ENCODE peak calls at places on chromosome 7, in ten cellular contexts. One of them, this sample, is unnamed.

GRCh38 chr7:49669692-49670260 is 103.7 kb upstream of the VWC2 start:
- DNase-seq in fibroblast of pulmonary artery: no peak
- DNase-seq in A549: no peak
- DNase-seq in hepatocyte: no peak
- DNase-seq in HCT116: no peak
- DNase-seq in HL-60: no peak
- DNase-seq in psoas muscle: no peak
- DNase-seq in AG10803: no peak
- DNase-seq in right atrium auricular region: no peak
- DNase-seq in CD8-positive, alpha-beta T cell: no peak
- DNase-seq in this sample: no peak

GRCh38 chr7:107181172-107181571 is 12.4 kb downstream of the HBP1 start:
- DNase-seq in AG10803: no peak
- DNase-seq in psoas muscle: no peak
- DNase-seq in hepatocyte: no peak
- DNase-seq in HCT116: no peak
- DNase-seq in fibroblast of pulmonary artery: no peak
- DNase-seq in A549: no peak
- DNase-seq in right atrium auricular region: no peak
- DNase-seq in HL-60: no peak
- DNase-seq in CD8-positive, alpha-beta T cell: no peak
- DNase-seq in this sample: no peak

GRCh38 chr7:94253696-94254095 is 141.0 kb upstream of the COL1A2 start:
- DNase-seq in HL-60: no peak
- DNase-seq in AG10803: no peak
- DNase-seq in psoas muscle: no peak
- DNase-seq in right atrium auricular region: no peak
- DNase-seq in A549: no peak
- DNase-seq in hepatocyte: no peak
- DNase-seq in fibroblast of pulmonary artery: no peak
- DNase-seq in HCT116: no peak
- DNase-seq in CD8-positive, alpha-beta T cell: no peak
- DNase-seq in this sample: no peak

GRCh38 chr7:39415091-39415820 is 150.9 kb upstream of the YAE1 start:
- DNase-seq in CD8-positive, alpha-beta T cell: no peak
- DNase-seq in psoas muscle: no peak
- DNase-seq in HL-60: no peak
- DNase-seq in right atrium auricular region: no peak
- DNase-seq in AG10803: no peak
- DNase-seq in hepatocyte: no peak
- DNase-seq in HCT116: no peak
- DNase-seq in fibroblast of pulmonary artery: no peak
- DNase-seq in A549: no peak
- DNase-seq in this sample: no peak

GRCh38 chr7:83849135-83849534 is 200.2 kb upstream of the SEMA3E start:
- DNase-seq in AG10803: peak; percentile 53
- DNase-seq in psoas muscle: no peak
- DNase-seq in HL-60: no peak
- DNase-seq in A549: no peak
- DNase-seq in CD8-positive, alpha-beta T cell: no peak
- DNase-seq in right atrium auricular region: no peak
- DNase-seq in fibroblast of pulmonary artery: peak; percentile 27
- DNase-seq in HCT116: no peak
- DNase-seq in hepatocyte: peak; percentile 5
- DNase-seq in this sample: peak; percentile 74

GRCh38 chr7:79598351-79598750 is 144.9 kb upstream of the MAGI2 start:
- DNase-seq in A549: no peak
- DNase-seq in CD8-positive, alpha-beta T cell: no peak
- DNase-seq in HL-60: no peak
- DNase-seq in HCT116: no peak
- DNase-seq in fibroblast of pulmonary artery: no peak
- DNase-seq in right atrium auricular region: no peak
- DNase-seq in hepatocyte: no peak
- DNase-seq in psoas muscle: no peak
- DNase-seq in AG10803: no peak
- DNase-seq in this sample: no peak

GRCh38 chr7:104984591-104985258 is 29.3 kb upstream of the KMT2E start:
- DNase-seq in AG10803: no peak
- DNase-seq in HL-60: no peak
- DNase-seq in CD8-positive, alpha-beta T cell: no peak
- DNase-seq in fibroblast of pulmonary artery: no peak
- DNase-seq in hepatocyte: no peak
- DNase-seq in A549: no peak
- DNase-seq in right atrium auricular region: no peak
- DNase-seq in psoas muscle: no peak
- DNase-seq in HCT116: no peak
- DNase-seq in this sample: no peak

GRCh38 chr7:122217125-122217524 is 73.1 kb upstream of the AASS start:
- DNase-seq in CD8-positive, alpha-beta T cell: no peak
- DNase-seq in HL-60: no peak
- DNase-seq in psoas muscle: no peak
- DNase-seq in hepatocyte: no peak
- DNase-seq in HCT116: no peak
- DNase-seq in fibroblast of pulmonary artery: peak; percentile 35
- DNase-seq in right atrium auricular region: no peak
- DNase-seq in AG10803: peak; percentile 3
- DNase-seq in A549: no peak
- DNase-seq in this sample: peak; percentile 58

GRCh38 chr7:149773446-149774236 is at the start of gene ZNF467:
- DNase-seq in HCT116: no peak
- DNase-seq in fibroblast of pulmonary artery: peak; percentile 80
- DNase-seq in A549: no peak
- DNase-seq in hepatocyte: peak; percentile 75
- DNase-seq in right atrium auricular region: peak; percentile 64
- DNase-seq in AG10803: peak; percentile 3
- DNase-seq in HL-60: peak; percentile 41
- DNase-seq in CD8-positive, alpha-beta T cell: peak; percentile 68
- DNase-seq in psoas muscle: peak; percentile 77
- DNase-seq in this sample: no peak

GRCh38 chr7:21773326-21773725 is 172.4 kb downstream of the CDCA7L start:
- DNase-seq in A549: no peak
- DNase-seq in HL-60: no peak
- DNase-seq in AG10803: no peak
- DNase-seq in right atrium auricular region: no peak
- DNase-seq in fibroblast of pulmonary artery: no peak
- DNase-seq in hepatocyte: no peak
- DNase-seq in CD8-positive, alpha-beta T cell: no peak
- DNase-seq in psoas muscle: no peak
- DNase-seq in HCT116: no peak
- DNase-seq in this sample: no peak

GRCh38 chr7:159030490-159031134 is 114.1 kb downstream of the VIPR2 start:
- DNase-seq in hepatocyte: peak; percentile 83
- DNase-seq in AG10803: no peak
- DNase-seq in right atrium auricular region: peak; percentile 70
- DNase-seq in psoas muscle: peak; percentile 84
- DNase-seq in HL-60: peak; percentile 16
- DNase-seq in HCT116: peak; percentile 27
- DNase-seq in fibroblast of pulmonary artery: peak; percentile 15
- DNase-seq in A549: peak; percentile 83
- DNase-seq in CD8-positive, alpha-beta T cell: no peak
- DNase-seq in this sample: peak; percentile 15

GRCh38 chr7:12728192-12728538 is 40.7 kb downstream of the ARL4A start:
- DNase-seq in hepatocyte: no peak
- DNase-seq in HL-60: no peak
- DNase-seq in right atrium auricular region: no peak
- DNase-seq in HCT116: no peak
- DNase-seq in AG10803: no peak
- DNase-seq in psoas muscle: no peak
- DNase-seq in A549: no peak
- DNase-seq in CD8-positive, alpha-beta T cell: no peak
- DNase-seq in fibroblast of pulmonary artery: peak; percentile 93
- DNase-seq in this sample: no peak

GRCh38 chr7:128860158-128861073 is 2.2 kb upstream of the ATP6V1F start:
- DNase-seq in hepatocyte: no peak
- DNase-seq in AG10803: peak; percentile 83
- DNase-seq in A549: no peak
- DNase-seq in HCT116: no peak
- DNase-seq in right atrium auricular region: no peak
- DNase-seq in psoas muscle: peak; percentile 64
- DNase-seq in CD8-positive, alpha-beta T cell: no peak
- DNase-seq in HL-60: peak; percentile 21
- DNase-seq in fibroblast of pulmonary artery: peak; percentile 54
- DNase-seq in this sample: peak; percentile 84

GRCh38 chr7:74655785-74656420 is 1.6 kb upstream of the GTF2I start:
- DNase-seq in HCT116: no peak
- DNase-seq in HL-60: no peak
- DNase-seq in hepatocyte: no peak
- DNase-seq in fibroblast of pulmonary artery: no peak
- DNase-seq in A549: peak; percentile 36
- DNase-seq in psoas muscle: no peak
- DNase-seq in AG10803: no peak
- DNase-seq in right atrium auricular region: no peak
- DNase-seq in CD8-positive, alpha-beta T cell: no peak
- DNase-seq in this sample: no peak

GRCh38 chr7:108140674-108141073 is 10.5 kb upstream of the LAMB4 start:
- DNase-seq in CD8-positive, alpha-beta T cell: no peak
- DNase-seq in right atrium auricular region: no peak
- DNase-seq in fibroblast of pulmonary artery: no peak
- DNase-seq in psoas muscle: no peak
- DNase-seq in HL-60: no peak
- DNase-seq in AG10803: no peak
- DNase-seq in HCT116: no peak
- DNase-seq in A549: no peak
- DNase-seq in hepatocyte: no peak
- DNase-seq in this sample: no peak

GRCh38 chr7:134623193-134623592 is 23.5 kb upstream of the BPGM start:
- DNase-seq in A549: no peak
- DNase-seq in AG10803: no peak
- DNase-seq in CD8-positive, alpha-beta T cell: no peak
- DNase-seq in right atrium auricular region: no peak
- DNase-seq in hepatocyte: no peak
- DNase-seq in HCT116: no peak
- DNase-seq in psoas muscle: no peak
- DNase-seq in fibroblast of pulmonary artery: no peak
- DNase-seq in HL-60: no peak
- DNase-seq in this sample: no peak
- TF ChIP-seq CTCF in A549: no peak
- TF ChIP-seq CTCF in AG10803: no peak
- TF ChIP-seq CTCF in CD8-positive, alpha-beta T cell: no peak
- TF ChIP-seq CTCF in right atrium auricular region: no peak
- TF ChIP-seq CTCF in hepatocyte: no peak
- TF ChIP-seq CTCF in HCT116: no peak
- TF ChIP-seq CTCF in psoas muscle: no peak
- TF ChIP-seq CTCF in fibroblast of pulmonary artery: no peak
- TF ChIP-seq CTCF in HL-60: no peak
- TF ChIP-seq CTCF in this sample: no peak

GRCh38 chr7:127114739-127115265 is 137.9 kb downstream of the GRM8 start:
- DNase-seq in A549: no peak
- DNase-seq in psoas muscle: no peak
- DNase-seq in right atrium auricular region: no peak
- DNase-seq in HL-60: no peak
- DNase-seq in CD8-positive, alpha-beta T cell: no peak
- DNase-seq in hepatocyte: no peak
- DNase-seq in fibroblast of pulmonary artery: no peak
- DNase-seq in HCT116: no peak
- DNase-seq in AG10803: no peak
- DNase-seq in this sample: no peak
- H3K4me3 ChIP-seq in A549: no peak overlapping the region
- H3K4me3 ChIP-seq in psoas muscle: no peak overlapping the region
- H3K4me3 ChIP-seq in right atrium auricular region: no peak overlapping the region
- H3K4me3 ChIP-seq in HL-60: no peak overlapping the region
- H3K4me3 ChIP-seq in CD8-positive, alpha-beta T cell: no peak overlapping the region
- H3K4me3 ChIP-seq in hepatocyte: no peak overlapping the region
- H3K4me3 ChIP-seq in fibroblast of pulmonary artery: no peak overlapping the region
- H3K4me3 ChIP-seq in HCT116: no peak overlapping the region
- H3K4me3 ChIP-seq in AG10803: no peak overlapping the region
- H3K4me3 ChIP-seq in this sample: no peak overlapping the region

GRCh38 chr7:152959610-152960009 is 200.1 kb downstream of the ACTR3B start:
- DNase-seq in CD8-positive, alpha-beta T cell: no peak
- DNase-seq in right atrium auricular region: no peak
- DNase-seq in HL-60: no peak
- DNase-seq in hepatocyte: no peak
- DNase-seq in psoas muscle: no peak
- DNase-seq in fibroblast of pulmonary artery: no peak
- DNase-seq in AG10803: no peak
- DNase-seq in HCT116: no peak
- DNase-seq in A549: no peak
- DNase-seq in this sample: no peak
- TF ChIP-seq CTCF in CD8-positive, alpha-beta T cell: no peak
- TF ChIP-seq CTCF in right atrium auricular region: no peak
- TF ChIP-seq CTCF in HL-60: no peak
- TF ChIP-seq CTCF in hepatocyte: no peak
- TF ChIP-seq CTCF in psoas muscle: no peak
- TF ChIP-seq CTCF in fibroblast of pulmonary artery: no peak
- TF ChIP-seq CTCF in AG10803: no peak
- TF ChIP-seq CTCF in HCT116: no peak
- TF ChIP-seq CTCF in A549: no peak
- TF ChIP-seq CTCF in this sample: no peak

DNA sequence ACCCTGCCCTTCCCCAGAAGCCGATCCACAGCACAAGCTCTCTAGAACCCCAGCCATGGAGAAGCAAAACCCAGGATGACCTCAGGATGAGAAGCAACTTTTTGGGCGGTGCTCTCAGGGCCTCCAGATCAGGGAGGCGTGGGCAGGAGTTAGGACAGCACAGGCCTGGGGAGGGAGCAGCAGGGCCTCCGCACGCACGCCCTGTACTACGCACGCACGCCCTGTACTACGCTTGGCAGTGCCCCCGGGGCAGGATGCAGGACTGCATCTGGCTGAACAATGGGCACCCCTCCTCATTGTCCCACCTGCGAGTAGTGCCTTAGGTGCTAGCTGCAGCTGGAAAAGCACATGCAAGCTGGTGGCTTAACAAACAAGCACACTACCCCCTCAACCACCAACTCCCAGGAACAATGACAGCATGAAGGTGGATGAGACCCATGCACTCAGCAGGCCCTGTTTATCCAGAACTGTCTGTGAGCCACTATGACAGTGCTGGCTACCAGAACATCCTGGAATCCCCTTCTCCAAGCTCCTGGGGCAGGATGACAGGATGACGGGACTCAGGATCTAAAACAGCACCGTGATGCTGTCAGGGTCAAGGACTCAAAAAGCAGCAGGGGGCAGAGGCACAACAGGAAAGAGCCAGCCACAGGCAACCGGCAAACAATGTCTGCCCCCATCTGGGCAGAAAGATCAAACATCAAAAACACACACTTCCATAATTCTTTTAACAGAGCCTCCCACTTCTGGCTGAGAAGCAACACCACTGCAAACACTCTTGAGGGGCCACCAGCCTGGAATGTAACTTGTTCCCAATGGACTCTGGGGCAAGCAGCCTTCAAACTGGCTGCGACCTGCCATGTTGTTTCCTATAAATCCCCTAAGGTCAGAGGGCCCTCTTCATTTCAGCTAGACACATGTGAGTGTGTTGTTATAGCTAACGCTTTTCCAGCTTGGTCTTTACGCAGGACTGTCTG is 11.7 kb downstream of the PODXL start:
- DNase-seq in hepatocyte: no peak
- DNase-seq in fibroblast of pulmonary artery: peak; percentile 47
- DNase-seq in HCT116: no peak
- DNase-seq in psoas muscle: no peak
- DNase-seq in AG10803: peak; percentile 58
- DNase-seq in HL-60: no peak
- DNase-seq in CD8-positive, alpha-beta T cell: no peak
- DNase-seq in A549: no peak
- DNase-seq in right atrium auricular region: no peak
- DNase-seq in this sample: no peak
- H3K4me3 ChIP-seq in hepatocyte: no peak overlapping the region
- H3K4me3 ChIP-seq in fibroblast of pulmonary artery: no peak overlapping the region
- H3K4me3 ChIP-seq in HCT116: no peak overlapping the region
- H3K4me3 ChIP-seq in psoas muscle: no peak overlapping the region
- H3K4me3 ChIP-seq in AG10803: no peak overlapping the region
- H3K4me3 ChIP-seq in HL-60: no peak overlapping the region
- H3K4me3 ChIP-seq in CD8-positive, alpha-beta T cell: no peak overlapping the region
- H3K4me3 ChIP-seq in A549: no peak overlapping the region
- H3K4me3 ChIP-seq in right atrium auricular region: no peak overlapping the region
- H3K4me3 ChIP-seq in this sample: no peak overlapping the region

This sample was measured in fibroblast of mammary gland.